ENCODE peak calls at places on chromosomes 12 and 14, in ten cellular contexts. K, G, N, W, I, V, B, X, M and O are unnamed samples.

GRCh38 chr14:105094193-105094907 is 29.1 kb upstream of the GPR132 start:
- DNase-seq in K (no peak), G (no peak), N (no peak), W (no peak), I (peak; percentile 30), V (no peak), B (no peak), X (no peak), M (no peak), O (no peak)

GRCh38 chr12:53676715-53677611 is 1.1 kb upstream of the ATP5MC2 start:
- DNase-seq in K (peak; percentile 28), G (peak; percentile 32), N (no peak), W (no peak), I (peak; percentile 47), V (peak; percentile 69), B (peak; percentile 78), X (no peak), M (peak; percentile 50), O (no peak)

GRCh38 chr12:116508145-116509121 is 50.7 kb upstream of the MAP1LC3B2 start:
- DNase-seq in K (no peak), G (peak; percentile 56), N (no peak), W (no peak), I (no peak), V (peak; percentile 73), B (peak; percentile 50), X (no peak), M (peak; percentile 22), O (no peak)

GRCh38 chr12:104909761-104910160 is 48.3 kb downstream of the SLC41A2 start:
- DNase-seq in K (no peak), G (no peak), N (peak; percentile 14), W (no peak), I (no peak), V (no peak), B (peak; percentile 9), X (no peak), M (no peak), O (no peak)

GRCh38 chr14:65639216-65639615 is 226.7 kb downstream of the FUT8 start:
- DNase-seq in K (no peak), G (no peak), N (no peak), W (no peak), I (no peak), V (no peak), B (no peak), X (no peak), M (no peak), O (no peak)

GRCh38 chr12:40106202-40106533 is 287 bp upstream of the SLC2A13 start:
- DNase-seq in K (no peak), G (no peak), N (no peak), W (no peak), I (no peak), V (no peak), B (no peak), X (no peak), M (no peak), O (no peak)

GRCh38 chr12:52720487-52720886 is 17.2 kb upstream of the KRT77 start:
- DNase-seq in K (no peak), G (no peak), N (no peak), W (no peak), I (no peak), V (no peak), B (no peak), X (no peak), M (no peak), O (no peak)

GRCh38 chr12:127588224-127588623 is 678.7 kb upstream of the TMEM132C start:
- DNase-seq in K (no peak), G (no peak), N (peak; percentile 20), W (peak; percentile 96), I (no peak), V (no peak), B (peak; percentile 90), X (no peak), M (no peak), O (no peak)

GRCh38 chr14:81122326-81122725 is 98.4 kb downstream of the GTF2A1 start:
- DNase-seq in K (no peak), G (no peak), N (no peak), W (no peak), I (no peak), V (no peak), B (no peak), X (no peak), M (no peak), O (no peak)

GRCh38 chr14:68924392-68925158 is 54.5 kb downstream of the ACTN1 start:
- DNase-seq in K (no peak), G (no peak), N (no peak), W (no peak), I (no peak), V (no peak), B (peak; percentile 34), X (peak; percentile 89), M (peak; percentile 57), O (no peak)

GRCh38 chr12:6723607-6724408 is at the start of gene COPS7A:
- DNase-seq in K (peak; percentile 97), G (peak; percentile 89), N (peak; percentile 99), W (peak; percentile 89), I (peak; percentile 99), V (peak; percentile 98), B (peak; percentile 99), X (peak; percentile 98), M (peak; percentile 99), O (peak; percentile 91)
- TF ChIP-seq CTCF in K (no peak), G (no peak), N (no peak), W (no peak), I (peak; percentile 25), V (no peak), B (no peak), X (no peak), M (no peak), O (no peak)

DNA sequence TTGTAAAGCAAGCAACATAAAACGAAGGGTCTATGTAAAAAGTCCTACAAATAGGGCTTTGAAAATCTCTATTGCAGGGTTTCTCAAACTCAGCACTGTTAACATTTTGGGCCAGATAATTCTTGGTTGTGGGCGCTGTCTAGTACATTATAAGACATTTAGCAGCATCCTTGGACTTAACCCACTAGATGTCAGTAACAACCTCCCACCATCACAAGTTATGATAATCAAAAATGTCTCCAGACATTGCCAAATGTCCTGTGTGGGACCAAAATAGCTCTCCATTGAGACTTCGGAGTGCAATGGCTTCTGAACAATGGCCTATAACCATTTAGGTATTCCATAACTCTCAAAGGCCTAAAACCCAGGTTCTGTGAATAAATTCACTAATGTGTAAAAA is 22.9 kb upstream of the DHRS7 start:
- DNase-seq in K (no peak), G (no peak), N (peak; percentile 24), W (no peak), I (no peak), V (no peak), B (no peak), X (no peak), M (no peak), O (no peak)
- TF ChIP-seq CTCF in K (no peak), G (no peak), N (peak; percentile 24), W (no peak), I (peak; percentile 25), V (no peak), B (no peak), X (no peak), M (peak; percentile 9), O (peak; percentile 19)

DNA sequence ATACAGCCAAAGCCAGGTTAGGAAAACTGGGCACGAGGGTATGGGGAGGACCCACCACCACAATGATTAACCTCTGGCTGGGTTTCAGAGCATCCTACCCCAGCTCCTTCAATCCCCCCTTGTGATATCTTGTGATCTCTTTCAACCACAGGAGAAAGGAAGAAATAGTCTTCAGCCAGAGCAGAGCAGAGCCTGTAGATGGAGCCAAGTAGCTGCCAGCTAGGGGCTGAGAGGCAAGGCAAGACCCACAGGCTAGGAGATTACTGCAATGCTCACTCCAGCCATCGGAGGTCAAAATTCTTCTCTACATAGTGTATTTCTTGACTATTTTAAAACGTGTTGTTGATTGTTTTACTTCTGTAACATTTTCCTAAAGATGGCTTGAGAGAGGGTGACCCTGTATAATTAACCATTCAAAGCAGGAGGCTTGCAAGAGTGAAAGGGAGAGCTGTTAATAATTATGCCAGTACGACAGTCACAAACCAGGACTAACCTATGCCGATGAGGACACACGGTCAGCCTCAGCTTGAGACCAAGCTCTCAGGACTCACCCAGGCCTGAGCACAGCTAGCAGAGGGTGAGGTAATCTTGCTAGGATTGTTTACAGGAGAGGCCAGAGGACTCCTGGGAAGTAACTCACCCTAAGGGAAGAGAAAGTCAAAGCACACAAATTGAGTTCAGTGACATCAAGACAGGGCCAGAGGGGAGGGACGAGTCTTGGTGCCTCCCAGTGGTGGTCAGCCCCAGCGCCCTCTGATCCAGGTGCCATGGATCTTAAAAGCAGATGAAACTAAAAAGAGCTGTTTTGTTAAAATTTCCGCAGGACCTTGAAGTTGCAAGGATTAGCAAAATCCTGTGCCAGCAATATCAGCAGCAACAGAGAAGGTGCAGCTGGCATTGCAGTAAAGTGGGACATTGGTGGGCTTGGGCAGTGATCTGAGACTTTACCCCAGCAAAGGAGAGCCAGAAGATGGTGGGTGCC is 29.8 kb upstream of the CDKN3 start:
- DNase-seq in K (peak; percentile 42), G (no peak), N (peak; percentile 62), W (peak; percentile 57), I (peak; percentile 50), V (peak; percentile 46), B (peak; percentile 84), X (peak; percentile 55), M (no peak), O (no peak)
- TF ChIP-seq CTCF in K (peak; percentile 23), G (peak; percentile 55), N (peak; percentile 39), W (peak; percentile 87), I (peak; percentile 46), V (peak; percentile 10), B (peak; percentile 81), X (peak; percentile 54), M (peak; percentile 37), O (peak; percentile 69)

DNA sequence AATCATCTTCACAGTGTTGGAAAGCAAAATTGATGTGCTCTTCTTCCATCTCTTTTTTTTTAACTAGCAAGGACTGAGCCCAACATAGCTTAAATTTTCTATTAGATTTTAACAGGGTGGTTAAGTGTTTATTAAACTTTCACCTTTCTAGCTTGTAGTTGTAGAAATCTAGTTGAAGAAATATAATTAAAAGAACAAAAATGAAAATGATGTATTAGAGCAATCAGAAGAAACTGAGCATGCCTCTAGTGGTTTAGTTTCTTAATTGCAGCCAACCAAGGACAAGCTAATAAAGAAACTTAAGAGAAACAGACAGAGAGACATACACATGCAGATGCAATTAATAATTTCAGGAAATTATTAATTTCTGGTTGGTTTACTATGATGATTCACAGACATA is 673.0 kb upstream of the LMO3 start:
- DNase-seq in K (no peak), G (no peak), N (peak; percentile 8), W (no peak), I (no peak), V (no peak), B (no peak), X (no peak), M (no peak), O (no peak)
- TF ChIP-seq CTCF in K (no peak), G (peak; percentile 71), N (no peak), W (no peak), I (no peak), V (no peak), B (no peak), X (peak; percentile 60), M (no peak), O (peak; percentile 23)